ENCODE peak calls at places on chromosomes 3 and 15, in five cellular contexts. J is NT2/D1, V is right cardiac atrium, I is Right ventricle myocardium superior, S is fibroblast of mammary gland. Z is an unnamed sample.

GRCh38 chr15:74482661-74483060 is 21.7 kb upstream of the UBL7 start:
- DNase-seq in S (no peak), V (no peak), I (no peak), J (peak), Z (peak)

GRCh38 chr15:75389791-75390382 is 21.5 kb upstream of the MAN2C1 start:
- DNase-seq in V (no peak), S (no peak), J (no peak), I (no peak), Z (no peak)

GRCh38 chr3:11132861-11133260 is 21.4 kb upstream of the HRH1 start:
- DNase-seq in J (no peak), S (no peak), I (no peak), V (no peak), Z (no peak)

GRCh38 chr15:95152741-95153140 is 921.4 kb downstream of the MCTP2 start:
- DNase-seq in V (no peak), S (no peak), I (no peak), J (no peak), Z (no peak)

GRCh38 chr3:195450731-195451229 is 8.0 kb upstream of the ACAP2 start:
- DNase-seq in J (no peak), S (peak), I (no peak), V (no peak), Z (peak)

GRCh38 chr3:53704363-53704725 is 141.9 kb downstream of the CHDH start:
- DNase-seq in V (no peak), J (no peak), S (no peak), I (no peak), Z (no peak)

GRCh38 chr15:90294601-90295269 is 29.3 kb downstream of the NGRN start:
- DNase-seq in S (no peak), V (no peak), J (no peak), I (no peak), Z (no peak)

GRCh38 chr3:172138031-172138538 is 98.7 kb downstream of the FNDC3B start:
- DNase-seq in V (no peak), I (no peak), J (no peak), S (no peak), Z (peak)

GRCh38 chr3:44159901-44160300 is 81.8 kb upstream of the TOPAZ1 start:
- DNase-seq in V (no peak), J (no peak), I (no peak), S (no peak), Z (no peak)

GRCh38 chr3:21750831-21751391 is at the start of gene ZNF385D:
- DNase-seq in J (peak), S (peak), I (peak), V (peak), Z (peak)

Z was measured in fibroblast of the aortic adventitia.